ENCODE peak calls at places on chromosomes 4 and X, in four cellular contexts. D is K562, G is GM12878, C is HL-60. Z is an unnamed sample.
A peak's percentile ranks its signal among the peaks of the same experiment; 100 is the strongest.

GRCh38 chr4:38612996-38613395 is 51.0 kb upstream of the KLF3 start:
- DNase-seq in D (no peak), G (no peak), C (no peak), Z (no peak)

GRCh38 chr4:149956678-149957077 is 121.6 kb upstream of the DCLK2 start:
- DNase-seq in D (no peak), G (no peak), C (no peak), Z (no peak)

GRCh38 chrX:23935116-23935515 is 27.3 kb downstream of the CXorf58 start:
- DNase-seq in D (no peak), G (no peak), C (no peak), Z (no peak)

GRCh38 chrX:37361596-37361995 is 12.4 kb downstream of the PRRG1 start:
- DNase-seq in D (no peak), G (no peak), C (no peak), Z (no peak)

GRCh38 chr4:99008051-99008450 is 12.5 kb downstream of the METAP1 start:
- DNase-seq in D (no peak), G (no peak), C (no peak), Z (no peak)

GRCh38 chrX:73847991-73848390 is 285.0 kb downstream of the CHIC1 start:
- DNase-seq in D (no peak), G (no peak), C (no peak), Z (no peak)

GRCh38 chrX:150157291-150157690 is 205.8 kb upstream of the MAMLD1 start:
- DNase-seq in D (no peak), G (no peak), C (no peak), Z (no peak)

GRCh38 chr4:2699534-2699933 is 56.6 kb downstream of the TNIP2 start:
- DNase-seq in D (no peak), G (no peak), C (no peak), Z (no peak)

GRCh38 chr4:19748470-19748869 is 503.2 kb upstream of the SLIT2 start:
- DNase-seq in D (no peak), G (no peak), C (no peak), Z (no peak)

GRCh38 chrX:133546441-133546840 is 131.2 kb upstream of the GPC4 start:
- DNase-seq in D (no peak), G (no peak), C (peak; percentile 2), Z (no peak)

GRCh38 chrX:21656587-21657317 is 1.4 kb downstream of the KLHL34 start:
- DNase-seq in D (no peak), G (no peak), C (no peak), Z (no peak)

GRCh38 chr4:107736924-107737448 is 17.0 kb upstream of the PAPSS1 start:
- DNase-seq in D (peak; percentile 69), G (no peak), C (no peak), Z (no peak)

GRCh38 chr4:100949350-100949935 is 397.9 kb downstream of the PPP3CA start:
- DNase-seq in D (no peak), G (no peak), C (no peak), Z (no peak)

GRCh38 chr4:111494471-111494870 is 650.8 kb upstream of the FAM241A start:
- DNase-seq in D (no peak), G (no peak), C (no peak), Z (no peak)

GRCh38 chr4:35358001-35358584 is 886.2 kb downstream of the ARAP2 start:
- DNase-seq in D (no peak), G (no peak), C (no peak), Z (no peak)

GRCh38 chrX:16826207-16826606 is 39.9 kb downstream of the TXLNG start:
- DNase-seq in D (peak; percentile 21), G (no peak), C (no peak), Z (no peak)

GRCh38 chrX:123108513-123109427 is 75.3 kb upstream of the GRIA3 start:
- DNase-seq in D (no peak), G (no peak), C (no peak), Z (no peak)

GRCh38 chr4:161350946-161351345 is 812.9 kb downstream of the FSTL5 start:
- DNase-seq in D (no peak), G (no peak), C (no peak), Z (no peak)

GRCh38 chr4:53601251-53601764 is 10.0 kb upstream of the LNX1 start:
- DNase-seq in D (peak; percentile 21), G (no peak), C (no peak), Z (no peak)

GRCh38 chr4:157992038-157992706 is 180.7 kb downstream of the GASK1B start:
- DNase-seq in D (peak; percentile 13), G (no peak), C (peak; percentile 60), Z (no peak)

GRCh38 chr4:157994863-157995262 is 178.0 kb downstream of the GASK1B start:
- DNase-seq in D (no peak), G (no peak), C (no peak), Z (no peak)

GRCh38 chr4:157996598-157996997 is 176.2 kb downstream of the GASK1B start:
- DNase-seq in D (no peak), G (no peak), C (no peak), Z (no peak)

GRCh38 chr4:157996061-157996460 is 176.8 kb downstream of the GASK1B start:
- DNase-seq in D (no peak), G (no peak), C (no peak), Z (no peak)

DNA sequence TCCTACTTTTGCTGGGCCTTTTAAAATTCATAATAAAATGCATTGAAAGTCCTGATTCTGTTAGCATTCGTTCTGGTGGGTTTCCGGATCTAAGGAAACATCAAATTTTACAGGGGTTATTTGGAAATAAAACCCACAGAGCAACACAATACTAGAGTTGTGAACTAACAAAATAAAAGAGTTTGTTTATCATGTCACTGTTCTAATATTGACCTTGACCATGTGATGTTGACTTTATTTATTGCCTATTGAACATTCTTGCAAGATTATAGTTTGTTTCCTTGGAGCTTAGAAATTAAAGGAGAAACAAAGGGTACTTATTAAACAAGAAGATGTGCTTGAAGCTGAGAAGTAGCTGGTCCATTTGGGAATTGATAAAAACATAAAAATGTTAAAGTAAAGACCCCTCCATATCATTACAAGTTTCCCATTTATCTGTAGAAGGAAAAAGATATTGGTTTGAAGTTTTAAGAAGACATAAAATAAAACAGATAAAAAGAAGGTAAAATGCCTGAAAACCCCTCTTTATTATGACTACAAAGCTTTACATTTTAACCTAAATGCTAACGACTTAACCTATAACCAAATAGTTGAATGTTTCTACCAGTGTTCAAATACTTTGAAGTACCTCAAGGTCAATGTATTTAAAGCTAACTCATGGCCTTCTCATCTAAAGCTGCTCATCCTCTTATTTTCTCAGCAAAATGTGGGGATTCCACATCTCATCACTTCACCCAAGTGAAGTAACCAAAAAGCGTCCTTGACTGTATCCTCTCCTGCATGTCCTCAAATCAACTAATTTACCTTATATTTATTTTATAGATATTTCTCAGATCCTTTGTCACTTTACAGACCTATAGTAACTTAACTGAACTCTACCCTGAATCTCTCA is 179.6 kb downstream of the GASK1B start:
- DNase-seq in D (no peak), G (no peak), C (no peak), Z (no peak)
- TF ChIP-seq POLR2AphosphoS5 in D (no peak), G (no peak), C (no peak), Z (no peak)

DNA sequence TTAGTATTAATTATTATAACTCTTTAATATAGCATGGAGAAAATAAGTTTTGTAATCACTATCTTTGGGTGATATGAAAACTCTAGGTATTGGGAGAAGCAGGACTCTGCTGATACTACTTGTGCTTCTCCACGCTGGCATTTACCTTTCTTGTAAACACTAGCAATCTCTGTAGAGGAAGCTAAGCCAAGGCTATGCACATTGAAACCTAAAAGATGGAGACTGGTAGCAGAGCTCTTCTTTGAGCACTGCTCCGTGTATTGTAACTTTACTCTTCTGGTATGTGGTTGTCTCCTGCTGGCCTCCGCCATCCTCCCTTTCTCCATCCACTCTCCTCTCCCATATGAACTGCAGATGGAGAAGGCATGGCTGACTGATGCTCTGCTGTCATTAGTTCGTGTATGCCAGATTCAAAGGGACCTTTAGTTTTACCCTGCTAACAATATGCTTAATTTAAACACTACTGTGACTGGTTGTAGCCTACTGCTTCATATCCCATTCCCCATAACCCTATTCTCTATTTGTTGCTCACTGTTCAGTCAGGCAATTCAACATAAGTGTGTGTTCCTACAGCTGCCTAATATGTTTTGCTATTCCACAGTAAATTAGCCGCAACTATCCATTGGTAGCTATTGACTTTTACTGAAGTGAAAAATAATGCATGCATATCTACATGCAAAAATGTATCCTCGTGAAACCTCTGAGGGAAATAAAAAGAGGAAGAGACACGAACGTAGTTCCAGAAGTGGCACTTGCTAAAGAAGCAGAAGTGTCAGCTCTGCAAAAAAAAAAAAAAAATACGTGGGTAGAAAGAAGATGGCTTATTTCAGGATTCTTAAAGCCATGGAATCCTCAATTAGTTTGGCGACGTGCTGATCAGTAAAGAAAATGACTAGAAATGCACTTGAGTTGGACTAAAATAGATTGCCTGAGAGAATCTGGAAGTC is 55.6 kb upstream of the CCSER1 start:
- DNase-seq in D (no peak), G (no peak), C (no peak), Z (no peak)
- TF ChIP-seq SPI1 in D (no peak), G (peak; percentile 67), C (peak; percentile 95), Z (peak; percentile 85)

GRCh38 chrX:11113731-11114130 is 2.6 kb downstream of the HCCS start:
- DNase-seq in D (no peak), G (no peak), C (no peak), Z (no peak)

GRCh38 chrX:11111947-11112346 is 815 bp downstream of the HCCS start:
- DNase-seq in D (no peak), G (no peak), C (no peak), Z (no peak)

GRCh38 chrX:11109968-11110367 is 1.2 kb upstream of the HCCS start:
- DNase-seq in D (no peak), G (no peak), C (no peak), Z (no peak)

GRCh38 chrX:11108253-11108941 is 2.7 kb upstream of the HCCS start:
- DNase-seq in D (no peak), G (no peak), C (no peak), Z (no peak)

DNA sequence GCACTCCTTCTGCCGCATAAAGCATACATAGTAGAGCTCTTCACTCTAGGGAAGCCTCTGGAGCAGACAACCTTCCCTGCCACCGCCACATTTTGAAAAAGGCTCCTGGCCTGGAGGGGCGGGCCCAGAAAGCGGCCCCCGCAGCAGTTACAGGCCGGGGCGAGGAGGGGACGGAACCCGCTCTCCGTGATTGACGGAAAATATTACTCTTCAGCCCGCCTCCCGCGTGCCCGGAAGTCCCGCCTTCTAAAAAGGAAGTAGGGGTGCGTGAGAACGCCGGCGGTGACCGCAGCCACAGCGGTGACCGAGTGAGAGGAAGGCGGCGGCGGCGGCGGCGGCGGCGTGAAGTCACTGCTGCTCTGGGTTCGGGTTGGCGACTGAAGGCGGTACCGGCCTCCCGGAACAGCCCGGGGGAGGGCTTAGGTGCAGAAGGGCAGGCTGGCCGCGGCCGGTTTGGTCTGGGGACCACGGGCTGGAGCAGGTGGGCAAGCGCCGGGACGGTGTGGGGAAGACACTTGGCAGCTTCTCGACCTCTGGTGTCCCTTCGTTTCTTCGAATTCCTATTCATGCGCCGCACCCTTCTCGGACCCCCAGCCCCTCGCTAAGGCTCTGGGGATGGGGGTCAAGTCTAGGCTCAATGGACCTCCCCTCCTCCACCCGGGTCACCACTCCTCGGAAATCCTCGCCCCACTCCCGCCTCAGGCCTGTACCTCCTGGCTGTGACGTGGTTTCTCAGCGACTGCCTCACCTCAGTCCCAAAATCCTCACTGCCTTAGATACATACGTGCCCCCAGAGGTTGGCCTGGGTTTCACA is at the start of gene HCCS:
- DNase-seq in D (peak; percentile 88), G (peak; percentile 46), C (peak; percentile 50), Z (peak; percentile 39)
- TF ChIP-seq POLR2AphosphoS5 in D (peak; percentile 13), G (peak; percentile 71), C (peak; percentile 81), Z (peak; percentile 75)

GRCh38 chr4:133592591-133592990 is 443.5 kb downstream of the PCDH10 start:
- DNase-seq in D (no peak), G (no peak), C (no peak), Z (no peak)

GRCh38 chr4:133593764-133594163 is 444.7 kb downstream of the PCDH10 start:
- DNase-seq in D (no peak), G (no peak), C (no peak), Z (no peak)

GRCh38 chr4:133592106-133592505 is 443.0 kb downstream of the PCDH10 start:
- DNase-seq in D (no peak), G (no peak), C (no peak), Z (no peak)

GRCh38 chr4:133596459-133596858 is 447.4 kb downstream of the PCDH10 start:
- DNase-seq in D (no peak), G (no peak), C (no peak), Z (no peak)

GRCh38 chr4:133594246-133595207 is 445.4 kb downstream of the PCDH10 start:
- DNase-seq in D (no peak), G (no peak), C (no peak), Z (no peak)
- TF ChIP-seq SPI1 in D (no peak), G (no peak), C (no peak), Z (no peak)